ENCODE peak calls at places on chromosome 6, in five cellular contexts. A is NCI-H460, P is GM19239, K is body of pancreas, I is EH. M is an unnamed sample.

GRCh38 chr6:100353276-100354015 is 111.3 kb downstream of the SIM1 start:
- DNase-seq in A (no peak), P (no peak), K (no peak), I (peak; percentile 85), M (no peak)

GRCh38 chr6:104714796-104715195 is 144.9 kb downstream of the HACE1 start:
- DNase-seq in A (no peak), P (no peak), K (no peak), I (no peak), M (no peak)

GRCh38 chr6:81939774-81940165 is 187.3 kb upstream of the TENT5A start:
- DNase-seq in A (no peak), P (no peak), K (no peak), I (no peak), M (no peak)

GRCh38 chr6:14804444-14805210 is 441.2 kb upstream of the JARID2 start:
- DNase-seq in A (no peak), P (no peak), K (peak; percentile 66), I (peak; percentile 95), M (no peak)

GRCh38 chr6:56953597-56954388 is 1.1 kb upstream of the BEND6 start:
- DNase-seq in A (no peak), P (no peak), K (no peak), I (peak; percentile 36), M (peak; percentile 29)

GRCh38 chr6:144675231-144675861 is 390.2 kb downstream of the UTRN start:
- DNase-seq in A (no peak), P (no peak), K (peak; percentile 59), I (peak; percentile 53), M (no peak)

GRCh38 chr6:31092238-31092637 is 20.1 kb downstream of the C6orf15 start:
- DNase-seq in A (no peak), P (no peak), K (no peak), I (no peak), M (no peak)

GRCh38 chr6:87628424-87628823 is 38.5 kb downstream of the ORC3 start:
- DNase-seq in A (no peak), P (no peak), K (no peak), I (no peak), M (peak; percentile 24)

GRCh38 chr6:161477901-161478425 is 204.1 kb upstream of the AGPAT4 start:
- DNase-seq in A (no peak), P (no peak), K (no peak), I (no peak), M (no peak)

GRCh38 chr6:5670381-5670780 is 336.3 kb downstream of the NRN1 start:
- DNase-seq in A (no peak), P (no peak), K (no peak), I (peak; percentile 46), M (no peak)

GRCh38 chr6:43671801-43672690 is 15.5 kb downstream of the MRPS18A start:
- DNase-seq in A (no peak), P (no peak), K (no peak), I (no peak), M (no peak)

GRCh38 chr6:137882225-137882961 is 15.3 kb downstream of the TNFAIP3 start:
- DNase-seq in A (no peak), P (no peak), K (no peak), I (peak; percentile 63), M (no peak)

GRCh38 chr6:116531675-116532570 is 13.6 kb downstream of the TRAPPC3L start:
- DNase-seq in A (peak; percentile 44), P (peak; percentile 13), K (peak; percentile 69), I (peak; percentile 69), M (peak; percentile 58)

GRCh38 chr6:105779113-105779512 is 307.0 kb upstream of the PRDM1 start:
- DNase-seq in A (no peak), P (no peak), K (no peak), I (peak; percentile 25), M (no peak)

GRCh38 chr6:9620263-9620662 is 794.6 kb downstream of the TFAP2A start:
- DNase-seq in A (no peak), P (no peak), K (no peak), I (peak; percentile 22), M (no peak)

M was measured in GM10248.